ENCODE peak calls at places on chromosomes 11 and 22, in four cellular contexts. G is endothelial cell, X is GM04503, J is HCT116. Y is an unnamed sample.

GRCh38 chr11:621838-622237 is 2.9 kb downstream of the CDHR5 start:
- DNase-seq in G (no peak), X (no peak), J (no peak), Y (no peak)

GRCh38 chr11:132430352-132431091 is 1060.1 kb downstream of the NTM start:
- DNase-seq in G (no peak), X (no peak), J (no peak), Y (no peak)

GRCh38 chr11:114080219-114080618 is 20.7 kb downstream of the ZBTB16 start:
- DNase-seq in G (no peak), X (no peak), J (no peak), Y (peak)

GRCh38 chr22:36079041-36079440 is 50.4 kb upstream of the RBFOX2 start:
- DNase-seq in G (no peak), X (no peak), J (no peak), Y (no peak)

GRCh38 chr22:37193629-37194191 is 5.7 kb upstream of the C1QTNF6 start:
- DNase-seq in G (no peak), X (no peak), J (no peak), Y (no peak)

GRCh38 chr11:63567044-63567840 is 4.1 kb upstream of the PLAAT2 start:
- DNase-seq in G (no peak), X (peak), J (peak), Y (peak)

GRCh38 chr11:74981888-74982287 is 6.8 kb upstream of the NEU3 start:
- DNase-seq in G (no peak), X (no peak), J (no peak), Y (no peak)

GRCh38 chr11:63770763-63771162 is 2.2 kb upstream of the ZFTA start:
- DNase-seq in G (no peak), X (no peak), J (no peak), Y (no peak)

GRCh38 chr11:33383075-33383919 is 126.1 kb downstream of the HIPK3 start:
- DNase-seq in G (no peak), X (no peak), J (no peak), Y (no peak)

GRCh38 chr11:30710216-30710615 is 124.1 kb upstream of the MPPED2 start:
- DNase-seq in G (no peak), X (no peak), J (no peak), Y (no peak)

GRCh38 chr11:61791737-61792309 is 576 bp downstream of the TMEM258 start:
- DNase-seq in G (peak), X (peak), J (peak), Y (peak)

GRCh38 chr22:28018461-28018927 is 99.4 kb upstream of the PITPNB start:
- DNase-seq in G (no peak), X (no peak), J (no peak), Y (no peak)

GRCh38 chr11:96486890-96487633 is 97.2 kb downstream of the JRKL start:
- DNase-seq in G (no peak), X (no peak), J (no peak), Y (peak)

GRCh38 chr11:1823376-1824220 is 11.2 kb upstream of the SYT8 start:
- DNase-seq in G (no peak), X (no peak), J (no peak), Y (no peak)

GRCh38 chr11:30006876-30007275 is 10.0 kb downstream of the KCNA4 start:
- DNase-seq in G (no peak), X (no peak), J (no peak), Y (no peak)

GRCh38 chr11:44795803-44796535 is 69.2 kb downstream of the TSPAN18 start:
- DNase-seq in G (no peak), X (no peak), J (no peak), Y (no peak)

GRCh38 chr22:41526802-41527799 is 17.2 kb downstream of the POLR3H start:
- DNase-seq in G (peak), X (no peak), J (no peak), Y (peak)

GRCh38 chr11:124865902-124866851 is 945 bp downstream of the ROBO3 start:
- DNase-seq in G (peak), X (no peak), J (no peak), Y (peak)

GRCh38 chr11:75445315-75445953 is 12.4 kb upstream of the KLHL35 start:
- DNase-seq in G (peak), X (no peak), J (peak), Y (peak)

GRCh38 chr22:22352376-22352999 is 107.9 kb downstream of the VPREB1 start:
- DNase-seq in G (no peak), X (no peak), J (no peak), Y (no peak)

GRCh38 chr11:56846631-56847400 is 98.3 kb upstream of the OR9G4 start:
- DNase-seq in G (no peak), X (no peak), J (no peak), Y (no peak)

GRCh38 chr22:17920145-17920605 is 104.2 kb downstream of the MICAL3 start:
- DNase-seq in G (peak), X (no peak), J (no peak), Y (peak)

GRCh38 chr11:112644410-112645131 is 316.6 kb upstream of the NCAM1 start:
- DNase-seq in G (no peak), X (no peak), J (no peak), Y (no peak)

GRCh38 chr11:102837151-102837550 is 6.3 kb downstream of the MMP3 start:
- DNase-seq in G (no peak), X (no peak), J (no peak), Y (no peak)

GRCh38 chr11:79963886-79964660 is 523.2 kb upstream of the TENM4 start:
- DNase-seq in G (no peak), X (no peak), J (no peak), Y (no peak)

Y was measured in MCF 10A.